ENCODE peak calls at places on chromosomes 2 and 18, in ten cellular contexts. D, Z, I, S, E, O, Y, V, T and J are unnamed samples. For H3K4me1, the result is how much of the 10 kb centered on the place peaks cover.

GRCh38 chr2:106053116-106053515 is 141.0 kb downstream of the UXS1 start:
- DNase-seq in D (no peak), Z (no peak), I (no peak), S (no peak), E (peak), O (peak), Y (no peak), V (no peak), T (no peak), J (no peak)

GRCh38 chr18:25786778-25787177 is 303.6 kb downstream of the SS18 start:
- DNase-seq in D (no peak), Z (no peak), I (no peak), S (no peak), E (peak), O (peak), Y (no peak), V (no peak), T (no peak), J (no peak)

GRCh38 chr18:64365106-64365505 is 216.2 kb upstream of the LINC00305 start:
- DNase-seq in D (no peak), Z (no peak), I (no peak), S (no peak), E (no peak), O (no peak), Y (no peak), V (no peak), T (no peak), J (no peak)

GRCh38 chr2:216956820-216957493 is 97.1 kb upstream of the TNP1 start:
- DNase-seq in D (no peak), Z (no peak), I (no peak), S (no peak), E (peak), O (no peak), Y (no peak), V (no peak), T (no peak), J (no peak)

GRCh38 chr18:5868218-5868904 is 27.0 kb downstream of the TMEM200C start:
- DNase-seq in D (no peak), Z (peak), I (peak), S (peak), E (peak), O (peak), Y (no peak), V (peak), T (no peak), J (peak)

GRCh38 chr2:112480540-112481049 is 1.4 kb upstream of the TTL start:
- DNase-seq in D (no peak), Z (no peak), I (peak), S (peak), E (no peak), O (no peak), Y (peak), V (peak), T (no peak), J (peak)

GRCh38 chr18:74529811-74530583 is 4.3 kb upstream of the CNDP1 start:
- DNase-seq in D (peak), Z (no peak), I (no peak), S (no peak), E (no peak), O (no peak), Y (no peak), V (no peak), T (no peak), J (no peak)

GRCh38 chr2:141187063-141187429 is 943.8 kb downstream of the LRP1B start:
- DNase-seq in D (no peak), Z (no peak), I (no peak), S (no peak), E (no peak), O (no peak), Y (no peak), V (no peak), T (no peak), J (no peak)

GRCh38 chr2:168064011-168064998 is 183.1 kb downstream of the STK39 start:
- DNase-seq in D (no peak), Z (no peak), I (no peak), S (peak), E (no peak), O (no peak), Y (no peak), V (no peak), T (no peak), J (peak)

GRCh38 chr2:12684471-12684936 is 32.2 kb upstream of the TRIB2 start:
- DNase-seq in D (no peak), Z (no peak), I (no peak), S (peak), E (peak), O (peak), Y (no peak), V (no peak), T (no peak), J (peak)

GRCh38 chr18:12236934-12237832 is 17.0 kb upstream of the CIDEA start:
- DNase-seq in D (peak), Z (peak), I (peak), S (peak), E (peak), O (peak), Y (peak), V (peak), T (peak), J (peak)

GRCh38 chr2:234133004-234133403 is 82.5 kb downstream of the SPP2 start:
- DNase-seq in D (no peak), Z (no peak), I (no peak), S (no peak), E (peak), O (peak), Y (no peak), V (no peak), T (no peak), J (no peak)

DNA sequence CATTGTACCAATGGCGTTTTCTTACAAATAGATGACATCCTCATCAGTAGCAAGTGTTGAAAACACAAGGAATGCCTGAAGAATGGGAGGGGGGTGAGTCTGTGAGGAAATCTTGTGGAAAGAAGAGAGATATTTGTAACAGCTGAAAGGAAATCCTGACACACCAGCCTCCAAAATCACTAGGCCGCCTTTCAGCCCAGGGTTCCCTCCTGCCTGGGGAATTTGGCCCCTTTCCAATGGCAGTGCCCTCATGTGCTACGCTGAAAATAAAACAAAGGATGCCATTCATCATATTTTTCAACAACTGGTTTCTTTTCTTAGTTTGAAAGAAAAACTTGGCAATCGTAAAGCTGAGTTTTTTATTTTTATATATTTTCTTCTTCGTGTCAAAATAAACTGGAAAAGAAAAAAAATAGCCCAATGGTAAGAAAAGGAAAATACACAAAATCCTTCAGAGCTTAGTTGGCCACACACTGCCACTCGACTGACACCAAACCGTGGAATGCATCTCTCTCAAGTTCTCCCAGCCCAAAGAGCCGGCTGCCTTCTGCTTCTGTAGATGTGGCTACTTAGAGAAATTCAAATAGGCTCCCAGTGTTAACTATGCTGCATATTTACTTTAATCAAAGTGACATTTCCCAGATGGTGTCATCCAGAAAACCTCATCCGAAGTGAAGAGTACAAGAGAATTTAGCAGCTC is 52.0 kb downstream of the FTCDNL1 start:
- DNase-seq in D (no peak), Z (no peak), I (no peak), S (no peak), E (peak), O (no peak), Y (no peak), V (no peak), T (no peak), J (no peak)
- H3K27ac ChIP-seq in D (no peak), Z (no peak), I (no peak), S (no peak), E (no peak), O (no peak), Y (no peak), V (no peak), T (no peak), J (no peak)

GRCh38 chr2:96967964-96968363 is 18.4 kb downstream of the FAM178B start:
- DNase-seq in D (no peak), Z (no peak), I (no peak), S (no peak), E (no peak), O (no peak), Y (no peak), V (no peak), T (no peak), J (no peak)
- H3K4me1 ChIP-seq in D (under half), Z (under half), I (under half), S (under half), E (under half), O (under half), Y (half or more), V (under half), T (under half), J (under half)

GRCh38 chr18:67135981-67136380 is 380.5 kb downstream of the DSEL start:
- DNase-seq in D (no peak), Z (no peak), I (no peak), S (no peak), E (no peak), O (peak), Y (no peak), V (no peak), T (no peak), J (no peak)

GRCh38 chr18:67133669-67134068 is 382.9 kb downstream of the DSEL start:
- DNase-seq in D (no peak), Z (no peak), I (no peak), S (no peak), E (no peak), O (peak), Y (no peak), V (no peak), T (no peak), J (no peak)

GRCh38 chr18:67131498-67131897 is 385.0 kb downstream of the DSEL start:
- DNase-seq in D (no peak), Z (no peak), I (no peak), S (no peak), E (no peak), O (peak), Y (no peak), V (no peak), T (no peak), J (no peak)

GRCh38 chr18:67132919-67133318 is 383.6 kb downstream of the DSEL start:
- DNase-seq in D (no peak), Z (no peak), I (no peak), S (no peak), E (no peak), O (no peak), Y (no peak), V (no peak), T (no peak), J (no peak)
- H3K27ac ChIP-seq in D (no peak), Z (no peak), I (no peak), S (no peak), E (no peak), O (peak), Y (no peak), V (no peak), T (no peak), J (no peak)

GRCh38 chr18:48963555-48964480 is 13.1 kb upstream of the SMAD7 start:
- DNase-seq in D (no peak), Z (no peak), I (no peak), S (no peak), E (no peak), O (no peak), Y (no peak), V (no peak), T (no peak), J (no peak)
- H3K4me1 ChIP-seq in D (under half), Z (under half), I (under half), S (half or more), E (under half), O (under half), Y (under half), V (under half), T (under half), J (under half)

GRCh38 chr2:98565941-98566340 is 42.4 kb downstream of the COA5 start:
- DNase-seq in D (no peak), Z (no peak), I (no peak), S (no peak), E (no peak), O (no peak), Y (no peak), V (no peak), T (no peak), J (no peak)

GRCh38 chr2:98563394-98563793 is 44.9 kb downstream of the COA5 start:
- DNase-seq in D (no peak), Z (no peak), I (no peak), S (no peak), E (no peak), O (no peak), Y (no peak), V (no peak), T (no peak), J (no peak)

GRCh38 chr2:98564541-98565164 is 43.7 kb downstream of the COA5 start:
- DNase-seq in D (no peak), Z (no peak), I (no peak), S (no peak), E (no peak), O (no peak), Y (no peak), V (no peak), T (no peak), J (peak)

GRCh38 chr2:98568161-98568956 is 40.0 kb downstream of the COA5 start:
- DNase-seq in D (no peak), Z (no peak), I (no peak), S (no peak), E (peak), O (no peak), Y (no peak), V (no peak), T (no peak), J (no peak)

DNA sequence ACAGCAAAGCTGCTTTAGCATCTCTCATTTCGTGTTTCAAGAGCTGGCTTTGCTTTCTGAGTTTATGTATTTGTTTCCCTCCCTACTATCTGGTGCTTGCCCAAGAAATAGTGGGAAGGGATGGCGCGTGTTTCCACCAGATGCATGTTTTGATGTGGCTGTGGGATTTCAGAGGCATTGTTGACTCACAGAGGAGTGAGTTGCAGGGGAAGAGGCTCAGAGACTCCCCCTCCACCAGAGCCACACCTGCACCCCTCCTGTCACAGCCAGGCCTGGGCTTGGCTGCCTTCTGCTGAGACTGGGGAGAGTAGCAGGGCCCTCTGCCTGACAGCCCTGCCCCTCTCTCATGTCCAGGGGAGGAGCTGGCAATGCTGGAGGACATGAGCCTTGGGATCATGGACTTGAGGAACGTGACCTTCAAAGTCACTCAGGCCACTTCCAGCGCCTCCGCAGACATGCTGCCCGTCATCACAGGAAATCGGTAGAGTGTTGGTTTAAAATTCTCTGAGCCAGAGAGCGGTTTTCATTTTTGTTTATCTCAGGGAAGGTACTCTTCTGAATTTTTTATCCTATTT is 42.9 kb downstream of the COA5 start:
- DNase-seq in D (no peak), Z (no peak), I (no peak), S (no peak), E (no peak), O (no peak), Y (no peak), V (no peak), T (no peak), J (no peak)
- H3K27ac ChIP-seq in D (no peak), Z (no peak), I (no peak), S (no peak), E (no peak), O (no peak), Y (no peak), V (no peak), T (no peak), J (no peak)

GRCh38 chr18:23356915-23357421 is 96.1 kb upstream of the RIOK3 start:
- DNase-seq in D (no peak), Z (no peak), I (no peak), S (no peak), E (peak), O (no peak), Y (no peak), V (no peak), T (no peak), J (peak)
- H3K4me1 ChIP-seq in D (under half), Z (under half), I (under half), S (under half), E (under half), O (under half), Y (under half), V (under half), T (under half), J (under half)

GRCh38 chr18:59029663-59030421 is 109.8 kb upstream of the SEC11C start:
- DNase-seq in D (no peak), Z (no peak), I (no peak), S (no peak), E (no peak), O (no peak), Y (no peak), V (peak), T (no peak), J (no peak)
- H3K27ac ChIP-seq in D (no peak), Z (no peak), I (no peak), S (no peak), E (no peak), O (no peak), Y (no peak), V (no peak), T (no peak), J (no peak)

GRCh38 chr18:2881490-2882195 is 34.8 kb downstream of the EMILIN2 start:
- DNase-seq in D (peak), Z (no peak), I (no peak), S (no peak), E (peak), O (no peak), Y (no peak), V (no peak), T (no peak), J (no peak)

GRCh38 chr18:2881088-2881487 is 34.3 kb downstream of the EMILIN2 start:
- DNase-seq in D (no peak), Z (no peak), I (no peak), S (no peak), E (peak), O (no peak), Y (no peak), V (no peak), T (no peak), J (no peak)

GRCh38 chr18:2880473-2880872 is 33.7 kb downstream of the EMILIN2 start:
- DNase-seq in D (no peak), Z (no peak), I (no peak), S (peak), E (peak), O (no peak), Y (no peak), V (no peak), T (no peak), J (no peak)

GRCh38 chr18:2882201-2882600 is 35.4 kb downstream of the EMILIN2 start:
- DNase-seq in D (no peak), Z (no peak), I (no peak), S (no peak), E (no peak), O (no peak), Y (no peak), V (no peak), T (no peak), J (no peak)

GRCh38 chr18:2878656-2879330 is 32.0 kb downstream of the EMILIN2 start:
- DNase-seq in D (no peak), Z (no peak), I (no peak), S (no peak), E (no peak), O (no peak), Y (no peak), V (no peak), T (no peak), J (no peak)
- H3K4me1 ChIP-seq in D (under half), Z (under half), I (under half), S (under half), E (under half), O (under half), Y (under half), V (under half), T (under half), J (under half)

GRCh38 chr2:201797175-201797840 is 9.0 kb upstream of the CDK15 start:
- DNase-seq in D (no peak), Z (no peak), I (no peak), S (no peak), E (peak), O (peak), Y (no peak), V (no peak), T (no peak), J (no peak)
- H3K27ac ChIP-seq in D (no peak), Z (no peak), I (no peak), S (no peak), E (peak), O (peak), Y (no peak), V (no peak), T (no peak), J (no peak)